ENCODE peak calls at places on chromosomes 3 and 15, in four cellular contexts. F is ovary; Z is endothelial cell of umbilical vein; V is CD8-positive, alpha-beta memory T cell. K is an unnamed sample. For H3K9me3, the result is how much of the 10 kb centered on the place peaks cover.

GRCh38 chr15:63256433-63256884 is 20.9 kb upstream of the APH1B start:
- DNase-seq in V (no peak), Z (peak), F (no peak), K (no peak)

GRCh38 chr3:144831955-144832716 is 860.5 kb downstream of the DIPK2A start:
- DNase-seq in V (no peak), Z (peak), F (no peak), K (no peak)

GRCh38 chr15:64437982-64438381 is 22.4 kb upstream of the ZNF609 start:
- DNase-seq in F (no peak), V (no peak), Z (no peak), K (no peak)

GRCh38 chr15:76330281-76330680 is 6.3 kb upstream of the ISL2 start:
- DNase-seq in F (no peak), V (no peak), Z (peak), K (peak)

GRCh38 chr3:11632564-11632963 is 11.2 kb downstream of the VGLL4 start:
- DNase-seq in V (no peak), F (no peak), Z (no peak), K (no peak)

GRCh38 chr3:84974347-84974746 is 15.6 kb downstream of the CADM2 start:
- DNase-seq in F (no peak), V (no peak), Z (no peak), K (no peak)

GRCh38 chr15:42650208-42651066 is 75.0 kb downstream of the STARD9 start:
- DNase-seq in F (peak), V (peak), Z (peak), K (peak)

GRCh38 chr15:99105516-99106341 is 849 bp downstream of the SYNM start:
- DNase-seq in Z (peak), V (peak), F (no peak), K (peak)

GRCh38 chr3:33115024-33115768 is 1.4 kb downstream of the CRTAP start:
- DNase-seq in V (no peak), F (peak), Z (peak), K (peak)

GRCh38 chr3:146493221-146493620 is 23.9 kb upstream of the PLSCR2 start:
- DNase-seq in V (no peak), Z (no peak), F (no peak), K (no peak)

GRCh38 chr3:190983875-190984274 is 121.4 kb upstream of the GMNC start:
- DNase-seq in F (no peak), Z (no peak), V (no peak), K (no peak)

GRCh38 chr3:139227165-139227564 is 116.7 kb upstream of the MRPS22 start:
- DNase-seq in Z (no peak), V (no peak), F (peak), K (no peak)

GRCh38 chr3:44338828-44339127 is 212 bp downstream of the TCAIM start:
- DNase-seq in F (no peak), Z (no peak), V (no peak), K (no peak)

GRCh38 chr15:56960116-56960515 is 41.7 kb downstream of the TCF12 start:
- DNase-seq in F (no peak), V (no peak), Z (no peak), K (no peak)

GRCh38 chr3:39960515-39961403 is 151.3 kb downstream of the MYRIP start:
- DNase-seq in V (no peak), F (no peak), Z (peak), K (no peak)

GRCh38 chr15:71332605-71333004 is 217.3 kb downstream of the THSD4 start:
- DNase-seq in Z (no peak), V (no peak), F (no peak), K (no peak)

GRCh38 chr3:78977073-78977472 is 790.7 kb downstream of the ROBO1 start:
- DNase-seq in F (no peak), V (no peak), Z (peak), K (no peak)

GRCh38 chr15:26382416-26383086 is 390.3 kb downstream of the GABRB3 start:
- DNase-seq in F (no peak), V (no peak), Z (no peak), K (no peak)

GRCh38 chr15:77417642-77418041 is 2.3 kb downstream of the PEAK1 start:
- DNase-seq in F (no peak), Z (no peak), V (no peak), K (no peak)

GRCh38 chr3:195616681-195617080 is 32.9 kb upstream of the APOD start:
- DNase-seq in F (no peak), Z (no peak), V (no peak), K (no peak)

GRCh38 chr3:78887608-78888011 is 880.2 kb downstream of the ROBO1 start:
- DNase-seq in V (no peak), F (no peak), Z (no peak), K (no peak)

GRCh38 chr15:51938286-51938685 is 33.3 kb downstream of the LEO1 start:
- DNase-seq in F (no peak), V (no peak), Z (no peak), K (no peak)

GRCh38 chr15:91853968-91854943 is 748 bp downstream of the SLCO3A1 start:
- DNase-seq in F (peak), Z (no peak), V (peak), K (peak)

GRCh38 chr3:171801738-171802600 is 8.3 kb downstream of the PLD1 start:
- DNase-seq in V (no peak), F (no peak), Z (peak), K (no peak)

GRCh38 chr3:72401005-72401404 is 447.2 kb downstream of the SHQ1 start:
- DNase-seq in V (no peak), Z (no peak), F (no peak), K (no peak)

GRCh38 chr3:122458992-122459391 is 43.1 kb upstream of the WDR5B start:
- DNase-seq in V (no peak), Z (peak), F (no peak), K (no peak)

GRCh38 chr3:108588616-108589015 is 622 bp downstream of the CIP2A start:
- DNase-seq in Z (no peak), F (no peak), V (no peak), K (no peak)

GRCh38 chr15:72958634-72959033 is 93.6 kb upstream of the NEO1 start:
- DNase-seq in Z (no peak), V (no peak), F (no peak), K (no peak)

GRCh38 chr15:51131596-51132290 is 37.0 kb upstream of the TNFAIP8L3 start:
- DNase-seq in Z (no peak), F (no peak), V (no peak), K (no peak)

GRCh38 chr3:152460936-152461335 is 192.2 kb downstream of the MBNL1 start:
- DNase-seq in Z (peak), F (no peak), V (no peak), K (no peak)

GRCh38 chr3:102492300-102492699 is 57.5 kb downstream of the ZPLD1 start:
- DNase-seq in Z (no peak), F (no peak), V (no peak), K (no peak)

GRCh38 chr3:25831578-25831977 is 41.7 kb downstream of the OXSM start:
- DNase-seq in Z (peak), F (no peak), V (no peak), K (no peak)

GRCh38 chr3:69602112-69602511 is 137.2 kb upstream of the MITF start:
- DNase-seq in F (no peak), Z (no peak), V (no peak), K (no peak)

GRCh38 chr3:71011565-71012287 is 571.8 kb downstream of the FOXP1 start:
- DNase-seq in F (no peak), Z (peak), V (no peak), K (no peak)

GRCh38 chr3:159988617-159989251 is at the start of gene IL12A:
- DNase-seq in Z (peak), V (peak), F (peak), K (peak)

GRCh38 chr15:91023720-91024119 is 1.3 kb upstream of the VPS33B start:
- DNase-seq in Z (no peak), V (no peak), F (no peak), K (no peak)

GRCh38 chr3:136889947-136890346 is 27.9 kb downstream of the NCK1 start:
- DNase-seq in Z (no peak), V (no peak), F (no peak), K (no peak)
- H3K9me3 ChIP-seq in Z (under half), V (under half), F (under half), K (under half)

DNA sequence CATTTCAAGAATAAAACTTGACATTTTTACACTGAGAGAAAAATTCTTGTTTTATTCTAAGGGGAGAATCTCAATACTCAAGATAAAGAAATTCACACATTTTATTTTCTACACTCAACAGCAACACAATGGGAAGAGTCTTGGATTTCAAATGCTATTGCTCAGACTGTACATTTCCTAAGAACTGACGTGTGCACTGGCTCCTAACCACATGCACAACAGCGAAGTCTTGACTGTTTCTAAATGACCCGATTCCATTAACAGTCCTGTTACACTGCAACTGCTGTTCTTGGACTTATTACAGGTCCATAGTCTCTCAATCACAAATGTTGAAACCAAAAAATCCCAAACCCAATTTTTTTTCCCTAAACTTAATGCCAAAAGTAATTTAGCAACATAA is 20.9 kb downstream of the ZXDC start:
- DNase-seq in V (no peak), F (no peak), Z (no peak), K (no peak)
- H3K9me3 ChIP-seq in V (under half), F (under half), Z (under half), K (under half)

GRCh38 chr3:6367171-6367570 is 493.7 kb upstream of the GRM7 start:
- DNase-seq in V (no peak), F (no peak), Z (no peak), K (no peak)
- H3K9me3 ChIP-seq in V (under half), F (under half), Z (under half), K (under half)

DNA sequence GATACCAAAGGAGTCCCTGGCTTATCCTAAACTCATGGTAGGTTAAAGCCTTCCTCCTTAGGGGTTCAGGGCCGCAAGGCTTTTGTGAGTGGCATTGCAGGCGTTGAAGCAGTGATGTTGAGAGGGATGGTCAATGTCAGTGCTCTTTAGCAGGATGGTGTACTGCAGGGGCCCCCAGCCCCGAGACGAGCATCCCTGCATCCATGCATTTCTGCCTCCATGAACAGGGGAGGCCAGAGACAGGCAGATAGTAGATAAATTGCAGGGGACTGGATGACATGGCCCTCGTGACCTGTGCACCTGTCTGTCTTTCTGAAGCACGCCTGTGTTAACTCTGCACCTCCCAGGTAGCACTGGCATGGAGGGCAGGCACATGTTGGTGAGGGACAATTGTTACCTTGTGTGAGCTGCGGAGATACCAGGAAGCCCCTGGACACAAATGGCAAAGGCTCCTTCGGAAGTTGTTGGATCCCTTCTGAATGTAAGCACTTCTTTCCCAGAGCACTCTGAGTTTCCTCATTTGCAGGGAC is 133.5 kb downstream of the SNRPN start:
- DNase-seq in V (no peak), Z (no peak), F (no peak), K (no peak)
- H3K9me3 ChIP-seq in V (half or more), Z (under half), F (half or more), K (under half)

GRCh38 chr3:126770096-126770495 is 66.1 kb downstream of the CHCHD6 start:
- DNase-seq in V (no peak), Z (no peak), F (no peak), K (no peak)
- H3K9me3 ChIP-seq in V (under half), Z (under half), F (under half), K (under half)

GRCh38 chr3:157180262-157180661 is 20.3 kb upstream of the CCNL1 start:
- DNase-seq in V (no peak), F (no peak), Z (no peak), K (no peak)
- H3K9me3 ChIP-seq in V (under half), F (under half), Z (under half), K (under half)

GRCh38 chr3:5948081-5948480 is 760.6 kb downstream of the EDEM1 start:
- DNase-seq in F (no peak), V (no peak), Z (no peak), K (no peak)
- H3K9me3 ChIP-seq in F (under half), V (under half), Z (under half), K (under half)

GRCh38 chr3:177626014-177626413 is 428.7 kb upstream of the TBL1XR1 start:
- DNase-seq in F (no peak), V (no peak), Z (no peak), K (no peak)

GRCh38 chr3:177622982-177623617 is 425.8 kb upstream of the TBL1XR1 start:
- DNase-seq in V (no peak), Z (no peak), F (no peak), K (no peak)

GRCh38 chr3:177629276-177629675 is 432.0 kb upstream of the TBL1XR1 start:
- DNase-seq in F (no peak), V (no peak), Z (peak), K (no peak)

GRCh38 chr3:177622520-177622919 is 425.2 kb upstream of the TBL1XR1 start:
- DNase-seq in V (no peak), Z (peak), F (no peak), K (no peak)

DNA sequence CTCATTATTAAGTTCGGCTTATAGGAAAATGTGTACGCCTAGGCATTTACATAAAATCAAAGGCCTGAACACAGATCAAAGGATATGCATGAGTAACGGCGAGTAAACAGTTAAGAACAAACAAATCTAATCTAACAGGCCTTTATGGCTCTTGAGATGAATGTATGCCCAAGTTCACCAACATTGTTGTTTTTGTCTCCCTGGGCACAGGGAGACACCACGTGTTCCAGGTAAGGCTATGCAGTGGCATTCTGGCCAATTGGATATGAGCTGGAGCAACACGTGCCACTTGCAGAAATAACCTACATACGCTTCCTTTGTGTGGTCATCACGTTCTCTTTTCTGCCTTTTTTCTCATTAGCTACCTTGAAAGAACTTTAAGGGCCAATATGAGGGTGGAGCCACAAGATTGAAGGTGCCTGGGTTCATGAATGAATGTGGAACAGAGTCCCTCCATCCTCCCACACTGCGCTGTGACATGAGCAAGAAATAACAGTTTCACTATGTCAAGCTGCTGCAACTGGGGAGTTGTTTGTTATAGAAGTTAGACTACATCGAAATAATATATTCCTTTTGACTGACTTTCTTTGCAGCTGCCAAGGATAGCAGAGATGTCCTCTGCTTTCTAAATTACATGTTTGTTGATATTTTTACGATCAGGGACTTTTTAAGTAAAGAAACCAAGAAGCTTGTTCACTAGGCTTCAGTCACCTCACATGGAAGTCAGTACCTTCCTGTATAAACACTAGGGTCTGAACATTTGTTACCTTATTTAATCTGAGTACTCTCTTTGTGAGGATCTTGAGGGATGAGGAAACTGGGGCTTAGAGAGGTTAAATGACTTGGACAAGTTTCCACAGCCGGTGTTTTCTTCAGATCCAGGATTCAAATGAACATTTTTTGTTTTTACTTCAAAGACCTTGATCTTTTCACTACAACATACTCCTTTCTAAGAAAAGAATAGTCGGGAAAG is 427.5 kb upstream of the TBL1XR1 start:
- DNase-seq in F (no peak), V (no peak), Z (peak), K (no peak)
- H3K9me3 ChIP-seq in F (under half), V (under half), Z (under half), K (under half)

GRCh38 chr3:170337420-170337819 is 20.1 kb upstream of the SKIL start:
- DNase-seq in Z (no peak), V (no peak), F (no peak), K (no peak)

DNA sequence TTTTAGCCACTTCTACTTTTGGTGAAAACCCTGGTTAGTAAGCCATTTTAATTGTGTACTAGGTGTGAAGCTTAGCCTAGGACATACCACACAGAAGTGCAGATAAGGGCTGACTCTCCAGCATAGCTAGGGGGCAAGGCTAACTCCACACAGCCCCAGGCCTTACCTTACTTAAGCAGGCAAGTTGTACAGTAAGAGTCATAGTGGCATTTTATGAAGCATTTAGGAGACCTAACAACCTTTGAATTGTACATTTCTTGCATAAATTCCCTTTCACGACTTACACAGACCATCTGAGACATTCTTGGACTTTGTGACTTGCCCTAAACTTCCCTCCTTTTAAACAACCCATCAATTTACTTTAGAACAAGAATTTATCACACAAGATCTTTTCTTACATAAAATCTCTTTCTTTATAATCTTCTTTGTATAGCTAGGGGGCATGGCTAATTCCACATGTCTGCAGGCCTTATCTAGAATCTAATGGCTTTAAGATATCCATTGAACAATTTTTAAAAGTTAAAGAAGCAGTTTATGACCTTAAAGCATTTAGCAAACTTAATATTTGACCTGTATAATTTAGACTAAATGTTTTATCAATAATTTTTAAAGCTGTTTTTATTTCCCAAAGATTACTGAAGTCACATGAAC is 18.7 kb upstream of the SKIL start:
- DNase-seq in V (no peak), Z (no peak), F (no peak), K (no peak)
- H3K9me3 ChIP-seq in V (under half), Z (under half), F (under half), K (under half)

GRCh38 chr3:42908675-42909074 is 2.7 kb downstream of the ZNF662 start:
- DNase-seq in Z (no peak), F (no peak), V (no peak), K (no peak)
- H3K9me3 ChIP-seq in Z (under half), F (under half), V (under half), K (under half)

K was measured in sigmoid colon.